ENCODE peak calls at places on chromosomes 3 and 15, in ten cellular contexts. J is A549, T is IMR-90, F is SK-N-SH, B is fibroblast of mammary gland, G is fibroblast of the aortic adventitia, V is choroid plexus epithelial cell, H is Peyer's patch, K is right atrium auricular region, M is breast epithelium. Q is an unnamed sample.

GRCh38 chr3:184350618-184351017 is 10.8 kb downstream of the CLCN2 start:
- DNase-seq in J (no peak), T (no peak), F (no peak), B (no peak), G (no peak), V (no peak), H (no peak), K (no peak), M (no peak), Q (no peak)

GRCh38 chr15:67059127-67059553 is 6.3 kb upstream of the SMAD3 start:
- DNase-seq in J (no peak), T (no peak), F (no peak), B (no peak), G (no peak), V (no peak), H (peak), K (no peak), M (no peak), Q (peak)

GRCh38 chr15:90780916-90781315 is 63.8 kb downstream of the BLM start:
- DNase-seq in J (no peak), T (no peak), F (no peak), B (no peak), G (no peak), V (no peak), H (no peak), K (no peak), M (no peak), Q (no peak)

GRCh38 chr3:149356044-149356592 is 21.3 kb downstream of the TM4SF1 start:
- DNase-seq in J (no peak), T (no peak), F (no peak), B (no peak), G (no peak), V (no peak), H (no peak), K (no peak), M (no peak), Q (no peak)

GRCh38 chr3:109773006-109773405 is 435.7 kb upstream of the DPPA4 start:
- DNase-seq in J (no peak), T (peak), F (no peak), B (no peak), G (no peak), V (peak), H (no peak), K (no peak), M (no peak), Q (no peak)

GRCh38 chr3:58013973-58014649 is 5.9 kb downstream of the FLNB start:
- DNase-seq in J (no peak), T (peak), F (peak), B (peak), G (peak), V (peak), H (no peak), K (peak), M (no peak), Q (peak)

GRCh38 chr3:2172561-2173171 is 74.0 kb downstream of the CNTN4 start:
- DNase-seq in J (no peak), T (no peak), F (no peak), B (no peak), G (no peak), V (no peak), H (no peak), K (no peak), M (no peak), Q (no peak)

GRCh38 chr15:63231206-63231605 is 41.8 kb downstream of the RAB8B start:
- DNase-seq in J (no peak), T (no peak), F (no peak), B (no peak), G (no peak), V (no peak), H (no peak), K (no peak), M (no peak), Q (no peak)

GRCh38 chr15:98221144-98221543 is 260.6 kb downstream of the ARRDC4 start:
- DNase-seq in J (no peak), T (no peak), F (no peak), B (no peak), G (no peak), V (no peak), H (no peak), K (no peak), M (no peak), Q (no peak)

GRCh38 chr3:61903931-61904657 is 342.7 kb downstream of the PTPRG start:
- DNase-seq in J (no peak), T (peak), F (no peak), B (peak), G (peak), V (peak), H (no peak), K (no peak), M (no peak), Q (peak)

GRCh38 chr15:94745371-94745770 is 514.0 kb downstream of the MCTP2 start:
- DNase-seq in J (no peak), T (no peak), F (no peak), B (no peak), G (no peak), V (peak), H (no peak), K (no peak), M (no peak), Q (no peak)

GRCh38 chr3:196794467-196794866 is 54.8 kb downstream of the PAK2 start:
- DNase-seq in J (no peak), T (no peak), F (no peak), B (no peak), G (no peak), V (no peak), H (no peak), K (no peak), M (no peak), Q (no peak)
- H3K4me3 ChIP-seq in J (no peak), T (no peak), F (no peak), B (no peak), G (no peak), V (no peak), H (no peak), K (no peak), M (no peak), Q (no peak)

GRCh38 chr15:92631721-92632120 is 23.9 kb downstream of the FAM174B start:
- DNase-seq in J (no peak), T (no peak), F (no peak), B (no peak), G (no peak), V (no peak), H (no peak), K (no peak), M (peak), Q (no peak)
- TF ChIP-seq CTCF in J (no peak), T (no peak), F (no peak), B (no peak), G (no peak), V (no peak), H (no peak), K (no peak), M (no peak), Q (no peak)

DNA sequence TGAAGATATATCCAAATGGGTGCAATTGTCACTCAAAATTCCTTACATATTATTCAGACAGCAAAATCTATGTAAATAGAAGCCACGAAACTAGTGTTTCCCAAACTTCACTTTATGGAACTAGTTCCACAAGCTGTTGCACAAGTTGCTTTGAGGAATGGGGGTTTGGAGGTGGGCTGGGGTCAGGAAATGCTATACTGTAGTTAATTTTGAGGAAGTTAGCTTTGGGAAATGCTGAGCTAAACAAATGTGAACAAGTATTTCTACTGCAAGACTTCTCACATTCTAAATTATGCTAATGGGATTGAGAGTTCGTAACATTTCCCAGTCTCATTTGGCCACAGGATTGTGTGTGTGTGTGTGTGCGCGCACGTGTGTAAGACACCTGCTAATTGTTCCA is 28.7 kb upstream of the SAMMSON start:
- DNase-seq in J (no peak), T (no peak), F (no peak), B (no peak), G (no peak), V (no peak), H (no peak), K (no peak), M (no peak), Q (no peak)
- H3K4me3 ChIP-seq in J (no peak), T (no peak), F (no peak), B (no peak), G (no peak), V (no peak), H (no peak), K (no peak), M (no peak), Q (no peak)

GRCh38 chr3:16741890-16742289 is 136.7 kb upstream of the DAZL start:
- DNase-seq in J (no peak), T (no peak), F (no peak), B (peak), G (no peak), V (peak), H (no peak), K (peak), M (no peak), Q (peak)
- TF ChIP-seq CTCF in J (no peak), T (no peak), F (no peak), B (peak), G (no peak), V (no peak), H (no peak), K (no peak), M (no peak), Q (no peak)

DNA sequence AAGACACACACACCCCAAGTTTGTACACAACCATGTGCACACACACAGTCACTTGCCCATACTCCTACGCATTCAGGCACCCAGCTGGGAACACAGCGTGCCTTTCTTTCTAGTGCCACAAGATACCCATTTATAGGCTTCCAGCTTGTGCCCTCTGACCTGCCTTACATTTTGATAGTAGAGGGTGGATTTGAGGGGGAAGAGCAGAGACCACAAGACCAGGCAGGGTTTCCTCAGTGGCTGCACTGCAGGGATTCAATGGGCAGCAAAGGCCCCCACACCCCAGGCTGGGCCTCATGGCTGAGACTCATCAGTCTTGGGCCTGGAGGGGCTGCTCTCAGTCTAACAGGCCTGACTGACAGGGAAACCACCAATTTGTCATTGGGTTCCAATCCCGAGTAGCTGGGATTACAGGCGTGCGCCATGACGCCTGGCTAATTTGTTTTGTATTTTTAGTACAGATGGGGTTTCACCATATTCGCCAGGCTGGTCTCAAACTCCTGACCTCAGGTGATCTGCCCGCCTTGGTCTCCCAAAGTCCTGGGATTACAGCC is 18.8 kb upstream of the ANKDD1A start:
- DNase-seq in J (no peak), T (no peak), F (no peak), B (no peak), G (no peak), V (no peak), H (no peak), K (no peak), M (no peak), Q (no peak)
- H3K4me3 ChIP-seq in J (no peak), T (no peak), F (no peak), B (no peak), G (no peak), V (no peak), H (no peak), K (no peak), M (no peak), Q (no peak)

GRCh38 chr3:14602006-14602803 is 49.4 kb upstream of the CCDC174 start:
- DNase-seq in J (peak), T (no peak), F (peak), B (no peak), G (no peak), V (no peak), H (no peak), K (no peak), M (no peak), Q (no peak)
- TF ChIP-seq CTCF in J (peak), T (no peak), F (no peak), B (no peak), G (no peak), V (no peak), H (peak), K (no peak), M (no peak), Q (no peak)

GRCh38 chr3:197154-197855 is 742 bp downstream of the CHL1 start:
- DNase-seq in J (no peak), T (no peak), F (peak), B (no peak), G (no peak), V (no peak), H (peak), K (no peak), M (peak), Q (no peak)

GRCh38 chr3:194421-194820 is 2.1 kb upstream of the CHL1 start:
- DNase-seq in J (no peak), T (no peak), F (no peak), B (no peak), G (no peak), V (no peak), H (no peak), K (no peak), M (no peak), Q (no peak)

GRCh38 chr3:196322-197153 is at the start of gene CHL1:
- DNase-seq in J (no peak), T (no peak), F (peak), B (no peak), G (no peak), V (no peak), H (no peak), K (no peak), M (no peak), Q (no peak)

GRCh38 chr3:194006-194405 is 2.6 kb upstream of the CHL1 start:
- DNase-seq in J (no peak), T (no peak), F (no peak), B (no peak), G (no peak), V (no peak), H (no peak), K (no peak), M (no peak), Q (no peak)

GRCh38 chr3:195662-196061 is 901 bp upstream of the CHL1 start:
- DNase-seq in J (no peak), T (no peak), F (peak), B (no peak), G (no peak), V (no peak), H (no peak), K (no peak), M (no peak), Q (no peak)
- H3K4me3 ChIP-seq in J (no peak), T (no peak), F (no peak), B (no peak), G (no peak), V (no peak), H (no peak), K (no peak), M (no peak), Q (no peak)

GRCh38 chr3:120557115-120557514 is 39.0 kb upstream of the NDUFB4 start:
- DNase-seq in J (no peak), T (no peak), F (no peak), B (no peak), G (no peak), V (no peak), H (no peak), K (no peak), M (no peak), Q (no peak)

GRCh38 chr3:120558784-120559227 is 37.3 kb upstream of the NDUFB4 start:
- DNase-seq in J (peak), T (peak), F (peak), B (peak), G (peak), V (peak), H (peak), K (peak), M (peak), Q (peak)

GRCh38 chr3:120560304-120561250 is 35.6 kb upstream of the NDUFB4 start:
- DNase-seq in J (no peak), T (no peak), F (no peak), B (peak), G (no peak), V (no peak), H (no peak), K (no peak), M (no peak), Q (peak)

GRCh38 chr3:120561251-120562045 is 34.7 kb upstream of the NDUFB4 start:
- DNase-seq in J (peak), T (peak), F (peak), B (peak), G (peak), V (peak), H (peak), K (peak), M (no peak), Q (peak)

DNA sequence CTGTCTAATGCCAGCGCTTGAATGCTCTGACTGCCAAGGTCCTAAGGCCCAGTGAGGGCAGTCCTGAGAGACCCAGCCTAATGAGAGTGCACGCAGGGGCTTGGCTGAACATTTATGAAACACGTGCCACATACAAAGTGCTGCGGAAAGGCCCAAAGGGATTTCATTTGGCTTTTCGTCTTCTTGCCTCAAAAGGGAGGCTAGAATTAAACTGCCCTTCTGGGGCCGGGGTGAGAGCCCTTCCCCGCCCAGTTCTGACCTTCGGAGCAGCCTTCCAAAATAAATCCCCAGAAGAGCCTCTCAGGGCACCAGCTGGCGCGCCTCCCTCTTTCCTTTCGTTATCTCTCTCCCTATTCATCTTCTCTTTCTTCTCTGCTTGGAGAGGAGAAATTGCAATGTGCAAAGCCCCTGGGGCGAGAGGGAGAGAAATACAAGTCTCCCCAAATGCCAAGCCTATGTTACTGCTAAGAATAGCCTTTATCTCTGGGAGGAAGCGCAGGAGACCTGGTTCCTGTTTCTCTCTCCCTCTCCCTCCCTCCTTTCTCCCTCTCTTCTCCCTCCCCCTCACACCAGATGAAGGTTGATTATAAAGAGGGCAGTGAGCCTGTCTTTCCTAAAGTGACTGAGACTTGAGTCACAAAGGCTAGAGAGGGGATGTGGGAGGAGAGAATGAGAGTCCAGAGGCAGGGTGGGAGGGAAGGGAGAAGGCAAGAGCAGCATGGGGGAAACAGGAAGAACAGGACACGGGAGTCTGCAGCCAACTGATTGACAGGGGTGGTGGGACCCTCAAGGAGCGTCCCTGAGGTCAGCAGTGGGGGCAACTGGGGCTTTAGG is 36.7 kb upstream of the NDUFB4 start:
- DNase-seq in J (peak), T (peak), F (no peak), B (peak), G (peak), V (peak), H (no peak), K (no peak), M (no peak), Q (peak)
- TF ChIP-seq CTCF in J (no peak), T (no peak), F (no peak), B (no peak), G (no peak), V (no peak), H (no peak), K (peak), M (no peak), Q (no peak)

DNA sequence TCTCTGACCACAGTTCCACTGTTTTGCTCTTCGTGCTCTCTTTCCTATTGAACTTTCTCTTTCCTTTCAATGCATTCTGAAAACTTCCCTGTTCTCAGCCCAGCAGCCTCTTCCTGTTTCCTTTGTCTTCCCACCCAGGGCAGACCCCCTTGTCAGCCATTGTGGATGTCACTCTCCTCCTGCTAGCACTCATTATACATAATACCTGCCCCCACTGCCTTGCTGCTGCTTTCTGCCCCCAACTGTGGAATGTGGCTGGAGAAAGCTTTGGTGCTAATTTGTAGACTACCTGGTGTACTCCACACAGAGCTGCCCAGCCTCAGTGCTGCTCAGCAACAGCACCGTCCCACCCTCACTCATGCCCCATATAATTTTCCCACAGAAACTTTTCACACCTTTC is 80.2 kb downstream of the CHCHD6 start:
- DNase-seq in J (no peak), T (no peak), F (no peak), B (no peak), G (no peak), V (no peak), H (no peak), K (no peak), M (no peak), Q (no peak)
- H3K4me3 ChIP-seq in J (no peak), T (no peak), F (no peak), B (no peak), G (no peak), V (no peak), H (no peak), K (no peak), M (no peak), Q (no peak)